ENCODE peak calls at places on chromosomes 3 and 15, in six cellular contexts. H is activated naive CD4-positive, alpha-beta T cell; Z is iPS-NIHi11; Q is stimulated activated CD4-positive, alpha-beta T cell treated with anti-CD3 and anti-CD28 coated beads, Interleukin-12 subunit alpha, Interleukin-12 subunit beta, amount 100 ng/mL, for 24 hours; I is mesendoderm; U is activated naive CD8-positive, alpha-beta T cell treated with anti-CD3 and anti-CD28 coated beads, Interleukin-2, amount 50 U/mL, for 24 hours. F is an unnamed sample.

GRCh38 chr3:118945834-118946233 is 88.8 kb downstream of the IGSF11 start:
- DNase-seq in H (no peak), Z (no peak), Q (no peak), I (no peak), U (no peak), F (no peak)

GRCh38 chr15:26894181-26894580 is 27.3 kb downstream of the GABRA5 start:
- DNase-seq in H (no peak), Z (no peak), Q (no peak), I (no peak), U (no peak), F (no peak)

GRCh38 chr3:196193738-196194541 is 17.3 kb downstream of the ZDHHC19 start:
- DNase-seq in H (no peak), Z (no peak), Q (no peak), I (no peak), U (no peak), F (no peak)

GRCh38 chr15:40146037-40146436 is 14.8 kb upstream of the BUB1B start:
- DNase-seq in H (no peak), Z (no peak), Q (no peak), I (peak), U (no peak), F (no peak)

GRCh38 chr3:90241481-90241880 is 1134.1 kb downstream of the EPHA3 start:
- DNase-seq in H (no peak), Z (no peak), Q (no peak), I (no peak), U (no peak), F (no peak)

GRCh38 chr3:23608650-23609049 is 197.1 kb upstream of the UBE2E1 start:
- DNase-seq in H (no peak), Z (no peak), Q (no peak), I (peak), U (no peak), F (no peak)

GRCh38 chr3:172375206-172375850 is 72.9 kb downstream of the GHSR start:
- DNase-seq in H (no peak), Z (no peak), Q (no peak), I (no peak), U (no peak), F (no peak)

GRCh38 chr15:97961067-97961954 is 808 bp downstream of the ARRDC4 start:
- DNase-seq in H (no peak), Z (peak), Q (no peak), I (peak), U (peak), F (peak)

GRCh38 chr3:196966526-196967401 is 1.9 kb downstream of the PIGZ start:
- DNase-seq in H (no peak), Z (peak), Q (no peak), I (peak), U (no peak), F (no peak)

GRCh38 chr15:68730491-68731317 is 90.0 kb downstream of the ANP32A start:
- DNase-seq in H (no peak), Z (peak), Q (no peak), I (peak), U (peak), F (no peak)

GRCh38 chr3:183904833-183905780 is 20.4 kb upstream of the PARL start:
- DNase-seq in H (no peak), Z (peak), Q (no peak), I (no peak), U (no peak), F (no peak)

GRCh38 chr15:51380999-51381806 is 39.7 kb downstream of the GLDN start:
- DNase-seq in H (no peak), Z (peak), Q (peak), I (peak), U (peak), F (peak)

GRCh38 chr3:148202386-148202785 is 495.3 kb upstream of the AGTR1 start:
- DNase-seq in H (no peak), Z (peak), Q (no peak), I (peak), U (no peak), F (no peak)

GRCh38 chr3:179949869-179950268 is 86.9 kb downstream of the PEX5L start:
- DNase-seq in H (no peak), Z (no peak), Q (no peak), I (no peak), U (no peak), F (no peak)

GRCh38 chr3:65595222-65595996 is 443.3 kb downstream of the MAGI1 start:
- DNase-seq in H (no peak), Z (no peak), Q (no peak), I (peak), U (no peak), F (no peak)